ENCODE peak calls at places on chromosomes 2 and 18, in nine cellular contexts. L is omental fat pad; F is CD8-positive, alpha-beta T cell; Y is activated naive CD8-positive, alpha-beta T cell treated with anti-CD3 and anti-CD28 coated beads, Interleukin-2, amount 10 ng/mL, durations not matched to agents 7 days and 5 days; A is stimulated activated naive CD8-positive, alpha-beta T cell treated with anti-CD3 and anti-CD28 coated beads, Interleukin-15, Interleukin-2, amounts not matched to agents 100 U/mL and 50 U/mL, for 24 hours; U is esophagus mucosa; V is naive B cell; O is left cardiac atrium; N is CD4-positive, alpha-beta T cell. D is an unnamed sample.

GRCh38 chr2:84481702-84482101 is 22.6 kb upstream of the SUCLG1 start:
- ATAC-seq in L (no peak), F (peak), Y (peak), A (peak), U (no peak), V (no peak), O (no peak), N (peak), D (no peak)

GRCh38 chr2:224969095-224969494 is 73.2 kb downstream of the DOCK10 start:
- ATAC-seq in L (no peak), F (peak), Y (peak), A (peak), U (no peak), V (no peak), O (no peak), N (peak), D (no peak)

GRCh38 chr18:58996131-58996632 is 131.5 kb downstream of the ZNF532 start:
- ATAC-seq in L (no peak), F (no peak), Y (no peak), A (no peak), U (no peak), V (no peak), O (peak), N (no peak), D (no peak)

GRCh38 chr2:64850641-64851040 is 138.6 kb upstream of the SLC1A4 start:
- ATAC-seq in L (no peak), F (no peak), Y (no peak), A (no peak), U (no peak), V (no peak), O (no peak), N (no peak), D (no peak)

GRCh38 chr2:9814129-9814868 is 29.0 kb upstream of the TAF1B start:
- ATAC-seq in L (no peak), F (no peak), Y (no peak), A (no peak), U (no peak), V (no peak), O (no peak), N (no peak), D (no peak)

GRCh38 chr2:198763793-198764192 is 693.9 kb downstream of the SATB2 start:
- ATAC-seq in L (no peak), F (no peak), Y (no peak), A (no peak), U (no peak), V (no peak), O (no peak), N (no peak), D (no peak)

GRCh38 chr2:106062627-106063026 is 131.5 kb downstream of the UXS1 start:
- ATAC-seq in L (no peak), F (no peak), Y (no peak), A (no peak), U (no peak), V (no peak), O (no peak), N (no peak), D (no peak)

GRCh38 chr2:11629851-11630250 is 40.1 kb downstream of the NTSR2 start:
- ATAC-seq in L (no peak), F (no peak), Y (no peak), A (no peak), U (no peak), V (no peak), O (peak), N (no peak), D (peak)

GRCh38 chr2:238939074-238939473 is 91.2 kb downstream of the TWIST2 start:
- ATAC-seq in L (peak), F (no peak), Y (no peak), A (no peak), U (no peak), V (no peak), O (no peak), N (no peak), D (peak)

GRCh38 chr2:59575191-59575590 is 978.3 kb downstream of the BCL11A start:
- ATAC-seq in L (no peak), F (no peak), Y (no peak), A (no peak), U (no peak), V (peak), O (no peak), N (no peak), D (no peak)

GRCh38 chr18:74633652-74634352 is 36.1 kb downstream of the ZNF407 start:
- ATAC-seq in L (no peak), F (no peak), Y (no peak), A (peak), U (no peak), V (no peak), O (no peak), N (no peak), D (no peak)

GRCh38 chr2:177419274-177419673 is 26.7 kb downstream of the AGPS start:
- ATAC-seq in L (no peak), F (no peak), Y (no peak), A (no peak), U (peak), V (no peak), O (peak), N (no peak), D (peak)

GRCh38 chr2:96431319-96431718 is 73.8 kb downstream of the NEURL3 start:
- ATAC-seq in L (no peak), F (no peak), Y (no peak), A (no peak), U (no peak), V (no peak), O (peak), N (no peak), D (no peak)

GRCh38 chr2:238985931-238986446 is 138.1 kb downstream of the TWIST2 start:
- ATAC-seq in L (no peak), F (no peak), Y (no peak), A (no peak), U (no peak), V (no peak), O (no peak), N (no peak), D (peak)

GRCh38 chr2:149507933-149508332 is 79.6 kb downstream of the MMADHC start:
- ATAC-seq in L (no peak), F (no peak), Y (no peak), A (no peak), U (no peak), V (no peak), O (no peak), N (no peak), D (no peak)

GRCh38 chr2:218368150-218368528 is 11.5 kb downstream of the CATIP start:
- ATAC-seq in L (no peak), F (no peak), Y (no peak), A (no peak), U (no peak), V (no peak), O (no peak), N (no peak), D (no peak)

GRCh38 chr2:160993543-160994090 is 166.6 kb upstream of the TANK start:
- ATAC-seq in L (no peak), F (no peak), Y (no peak), A (no peak), U (no peak), V (no peak), O (peak), N (no peak), D (no peak)

GRCh38 chr2:231975001-231975400 is 13.5 kb downstream of the DIS3L2 start:
- ATAC-seq in L (no peak), F (no peak), Y (no peak), A (no peak), U (no peak), V (no peak), O (no peak), N (no peak), D (no peak)

GRCh38 chr2:240881913-240882312 is 13.3 kb downstream of the AGXT start:
- ATAC-seq in L (no peak), F (peak), Y (no peak), A (no peak), U (no peak), V (no peak), O (no peak), N (no peak), D (no peak)

GRCh38 chr2:29650634-29651097 is 270.7 kb downstream of the ALK start:
- ATAC-seq in L (no peak), F (no peak), Y (no peak), A (no peak), U (no peak), V (no peak), O (no peak), N (no peak), D (no peak)

GRCh38 chr2:173323371-173323770 is 31.3 kb upstream of the CDCA7 start:
- ATAC-seq in L (no peak), F (no peak), Y (no peak), A (no peak), U (no peak), V (no peak), O (no peak), N (no peak), D (no peak)

GRCh38 chr18:6781179-6781714 is 51.7 kb downstream of the ARHGAP28 start:
- ATAC-seq in L (peak), F (no peak), Y (no peak), A (no peak), U (no peak), V (no peak), O (peak), N (no peak), D (peak)

GRCh38 chr18:10843533-10843932 is 305.8 kb downstream of the PIEZO2 start:
- ATAC-seq in L (no peak), F (no peak), Y (no peak), A (no peak), U (no peak), V (no peak), O (no peak), N (no peak), D (no peak)

GRCh38 chr2:133591164-133591563 is 22.9 kb upstream of the NCKAP5 start:
- ATAC-seq in L (no peak), F (no peak), Y (no peak), A (no peak), U (no peak), V (no peak), O (peak), N (no peak), D (peak)

D was measured in gastroesophageal sphincter.